ENCODE peak calls at places on chromosomes 2 and 18, in five cellular contexts. One of them, this sample, is unnamed. For H3K36me3 and H3K4me1, the result is how much of the 10 kb centered on the place peaks cover.

GRCh38 chr2:71604709-71605085 is 151.3 kb downstream of the DYSF start:
- DNase-seq in aorta: peak
- DNase-seq in tibial nerve: no peak
- DNase-seq in SJCRH30: no peak
- DNase-seq in SK-N-SH: no peak
- DNase-seq in this sample: no peak

GRCh38 chr2:177799531-177799930 is 273.0 kb downstream of the PDE11A start:
- DNase-seq in aorta: no peak
- DNase-seq in SK-N-SH: peak
- DNase-seq in tibial nerve: peak
- DNase-seq in SJCRH30: peak
- DNase-seq in this sample: peak

GRCh38 chr2:79530443-79530842 is 17.6 kb downstream of the CTNNA2 start:
- DNase-seq in tibial nerve: no peak
- DNase-seq in SJCRH30: no peak
- DNase-seq in SK-N-SH: no peak
- DNase-seq in aorta: no peak
- DNase-seq in this sample: no peak

GRCh38 chr2:213188971-213189899 is 37.8 kb upstream of the IKZF2 start:
- DNase-seq in tibial nerve: no peak
- DNase-seq in aorta: no peak
- DNase-seq in SK-N-SH: peak
- DNase-seq in SJCRH30: peak
- DNase-seq in this sample: peak

GRCh38 chr18:62101236-62101635 is 85.6 kb downstream of the PIGN start:
- DNase-seq in SK-N-SH: no peak
- DNase-seq in SJCRH30: no peak
- DNase-seq in tibial nerve: no peak
- DNase-seq in aorta: no peak
- DNase-seq in this sample: no peak

GRCh38 chr2:10658041-10658913 is 31.5 kb downstream of the NOL10 start:
- DNase-seq in SK-N-SH: no peak
- DNase-seq in SJCRH30: peak
- DNase-seq in tibial nerve: no peak
- DNase-seq in aorta: no peak
- DNase-seq in this sample: no peak

GRCh38 chr2:238897911-238898311 is 50.0 kb downstream of the TWIST2 start:
- DNase-seq in SJCRH30: no peak
- DNase-seq in SK-N-SH: no peak
- DNase-seq in tibial nerve: no peak
- DNase-seq in aorta: no peak
- DNase-seq in this sample: no peak

GRCh38 chr2:240213226-240213475 is 72.7 kb upstream of the OTOS start:
- DNase-seq in aorta: no peak
- DNase-seq in SK-N-SH: no peak
- DNase-seq in SJCRH30: no peak
- DNase-seq in tibial nerve: no peak
- DNase-seq in this sample: no peak

GRCh38 chr2:197997083-197997541 is 192.7 kb downstream of the PLCL1 start:
- DNase-seq in SK-N-SH: no peak
- DNase-seq in tibial nerve: no peak
- DNase-seq in aorta: no peak
- DNase-seq in SJCRH30: no peak
- DNase-seq in this sample: no peak

GRCh38 chr2:69043736-69044400 is 30.9 kb downstream of the ANTXR1 start:
- DNase-seq in tibial nerve: no peak
- DNase-seq in SK-N-SH: no peak
- DNase-seq in aorta: no peak
- DNase-seq in SJCRH30: no peak
- DNase-seq in this sample: no peak

GRCh38 chr2:158923180-158923594 is 45.3 kb upstream of the TANC1 start:
- DNase-seq in tibial nerve: no peak
- DNase-seq in SK-N-SH: peak
- DNase-seq in aorta: no peak
- DNase-seq in SJCRH30: peak
- DNase-seq in this sample: no peak

GRCh38 chr18:9905401-9905922 is 8.4 kb upstream of the VAPA start:
- DNase-seq in SK-N-SH: peak
- DNase-seq in aorta: no peak
- DNase-seq in SJCRH30: no peak
- DNase-seq in tibial nerve: no peak
- DNase-seq in this sample: no peak

GRCh38 chr2:158205215-158205614 is 103.5 kb downstream of the UPP2 start:
- DNase-seq in SK-N-SH: no peak
- DNase-seq in SJCRH30: peak
- DNase-seq in aorta: no peak
- DNase-seq in tibial nerve: no peak
- DNase-seq in this sample: no peak

GRCh38 chr2:3001595-3002184 is 375.9 kb downstream of the EIPR1 start:
- DNase-seq in tibial nerve: no peak
- DNase-seq in SK-N-SH: no peak
- DNase-seq in aorta: no peak
- DNase-seq in SJCRH30: peak
- DNase-seq in this sample: no peak

GRCh38 chr2:46555011-46555410 is 75.6 kb downstream of the TMEM247 start:
- DNase-seq in SJCRH30: no peak
- DNase-seq in aorta: no peak
- DNase-seq in SK-N-SH: peak
- DNase-seq in tibial nerve: no peak
- DNase-seq in this sample: peak

GRCh38 chr2:3823748-3824147 is 120.4 kb downstream of the DCDC2C start:
- DNase-seq in SK-N-SH: no peak
- DNase-seq in SJCRH30: no peak
- DNase-seq in tibial nerve: no peak
- DNase-seq in aorta: no peak
- DNase-seq in this sample: no peak

GRCh38 chr2:218456849-218457248 is 37.9 kb downstream of the VIL1 start:
- DNase-seq in aorta: no peak
- DNase-seq in tibial nerve: no peak
- DNase-seq in SK-N-SH: no peak
- DNase-seq in SJCRH30: no peak
- DNase-seq in this sample: no peak

GRCh38 chr2:32745191-32745590 is 117.3 kb downstream of the TTC27 start:
- DNase-seq in SK-N-SH: no peak
- DNase-seq in SJCRH30: no peak
- DNase-seq in tibial nerve: no peak
- DNase-seq in aorta: no peak
- DNase-seq in this sample: no peak

GRCh38 chr2:124898827-124899226 is 873.7 kb downstream of the CNTNAP5 start:
- DNase-seq in SJCRH30: no peak
- DNase-seq in aorta: no peak
- DNase-seq in tibial nerve: no peak
- DNase-seq in SK-N-SH: no peak
- DNase-seq in this sample: no peak

GRCh38 chr2:136141510-136142154 is 23.7 kb upstream of the CXCR4 start:
- DNase-seq in SJCRH30: peak
- DNase-seq in aorta: no peak
- DNase-seq in SK-N-SH: peak
- DNase-seq in tibial nerve: no peak
- DNase-seq in this sample: no peak

GRCh38 chr2:203808041-203808750 is 59.4 kb upstream of the CTLA4 start:
- DNase-seq in aorta: no peak
- DNase-seq in SJCRH30: peak
- DNase-seq in tibial nerve: no peak
- DNase-seq in SK-N-SH: no peak
- DNase-seq in this sample: no peak

GRCh38 chr2:14654733-14655346 is 22.3 kb downstream of the LRATD1 start:
- DNase-seq in tibial nerve: no peak
- DNase-seq in SJCRH30: no peak
- DNase-seq in aorta: no peak
- DNase-seq in SK-N-SH: no peak
- DNase-seq in this sample: no peak

GRCh38 chr2:43086451-43087221 is 139.8 kb downstream of the ZFP36L2 start:
- DNase-seq in SK-N-SH: no peak
- DNase-seq in aorta: peak
- DNase-seq in SJCRH30: peak
- DNase-seq in tibial nerve: peak
- DNase-seq in this sample: peak

GRCh38 chr2:128714861-128715312 is 396.2 kb upstream of the HS6ST1 start:
- DNase-seq in SJCRH30: no peak
- DNase-seq in SK-N-SH: no peak
- DNase-seq in tibial nerve: no peak
- DNase-seq in aorta: no peak
- DNase-seq in this sample: no peak

GRCh38 chr2:121309801-121310200 is 24.8 kb upstream of the TFCP2L1 start:
- DNase-seq in SJCRH30: no peak
- DNase-seq in tibial nerve: no peak
- DNase-seq in aorta: no peak
- DNase-seq in SK-N-SH: peak
- DNase-seq in this sample: no peak

GRCh38 chr2:26203091-26203490 is 30.2 kb downstream of the GAREM2 start:
- DNase-seq in SK-N-SH: no peak
- DNase-seq in SJCRH30: no peak
- DNase-seq in aorta: no peak
- DNase-seq in tibial nerve: no peak
- DNase-seq in this sample: no peak
- H3K36me3 ChIP-seq in SK-N-SH: half or more
- H3K36me3 ChIP-seq in SJCRH30: under half
- H3K36me3 ChIP-seq in aorta: under half
- H3K36me3 ChIP-seq in tibial nerve: under half
- H3K36me3 ChIP-seq in this sample: half or more

DNA sequence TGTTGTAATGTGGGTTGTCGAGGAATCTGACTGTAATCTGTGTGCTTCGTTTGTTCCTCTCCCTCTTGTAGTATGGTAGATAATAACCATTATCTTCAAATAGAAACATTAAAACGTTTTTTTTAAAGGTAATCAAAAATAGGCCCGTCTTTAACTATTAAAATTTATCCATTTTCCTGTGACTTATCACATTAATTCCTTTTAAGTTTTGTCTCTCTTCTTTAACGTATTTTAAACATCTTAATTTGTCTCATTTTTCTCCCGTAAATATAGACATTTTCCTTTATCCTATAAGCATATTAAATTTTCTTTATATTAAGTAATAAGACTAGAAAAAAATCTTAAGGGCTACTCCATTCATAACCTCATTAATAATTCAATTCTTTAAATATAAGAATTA is 41.3 kb downstream of the EIF2AK3 start:
- DNase-seq in SK-N-SH: no peak
- DNase-seq in tibial nerve: no peak
- DNase-seq in SJCRH30: no peak
- DNase-seq in aorta: no peak
- DNase-seq in this sample: no peak
- H3K4me1 ChIP-seq in SK-N-SH: under half
- H3K4me1 ChIP-seq in tibial nerve: under half
- H3K4me1 ChIP-seq in SJCRH30: under half
- H3K4me1 ChIP-seq in aorta: under half
- H3K4me1 ChIP-seq in this sample: under half

GRCh38 chr2:110667061-110667460 is 10.8 kb downstream of the BUB1 start:
- DNase-seq in aorta: no peak
- DNase-seq in tibial nerve: no peak
- DNase-seq in SJCRH30: no peak
- DNase-seq in SK-N-SH: no peak
- DNase-seq in this sample: no peak
- H3K36me3 ChIP-seq in aorta: under half
- H3K36me3 ChIP-seq in tibial nerve: under half
- H3K36me3 ChIP-seq in SJCRH30: half or more
- H3K36me3 ChIP-seq in SK-N-SH: under half
- H3K36me3 ChIP-seq in this sample: half or more

GRCh38 chr2:1251520-1251919 is 161.7 kb upstream of the TPO start:
- DNase-seq in SJCRH30: no peak
- DNase-seq in SK-N-SH: no peak
- DNase-seq in tibial nerve: no peak
- DNase-seq in aorta: no peak
- DNase-seq in this sample: no peak
- H3K4me1 ChIP-seq in SJCRH30: under half
- H3K4me1 ChIP-seq in SK-N-SH: under half
- H3K4me1 ChIP-seq in tibial nerve: under half
- H3K4me1 ChIP-seq in aorta: under half
- H3K4me1 ChIP-seq in this sample: under half

GRCh38 chr2:112534826-112535225 is 7.4 kb upstream of the POLR1B start:
- DNase-seq in SK-N-SH: no peak
- DNase-seq in aorta: no peak
- DNase-seq in tibial nerve: no peak
- DNase-seq in SJCRH30: no peak
- DNase-seq in this sample: no peak

GRCh38 chr2:112529751-112530150 is 12.5 kb upstream of the POLR1B start:
- DNase-seq in SJCRH30: no peak
- DNase-seq in aorta: no peak
- DNase-seq in tibial nerve: no peak
- DNase-seq in SK-N-SH: no peak
- DNase-seq in this sample: no peak

DNA sequence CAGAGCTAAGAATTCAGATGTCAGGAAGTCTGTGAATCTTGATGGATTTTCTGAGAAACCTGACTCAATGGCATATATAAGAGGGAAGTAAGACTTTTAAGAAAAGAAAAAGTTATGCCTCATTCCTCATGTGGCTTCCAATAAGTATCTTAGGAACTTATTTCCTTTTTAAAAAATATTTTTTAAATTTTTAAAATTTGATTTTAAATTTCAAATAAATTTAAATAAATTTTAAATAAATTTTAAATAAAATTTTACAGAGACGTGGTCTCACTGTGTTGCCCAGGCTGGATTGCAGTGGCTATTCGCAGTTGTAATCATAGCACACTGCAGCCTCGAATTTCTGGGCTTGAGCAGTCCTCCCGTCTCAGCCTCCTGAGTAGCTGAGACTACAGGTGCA is 11.5 kb upstream of the POLR1B start:
- DNase-seq in SK-N-SH: no peak
- DNase-seq in tibial nerve: no peak
- DNase-seq in aorta: no peak
- DNase-seq in SJCRH30: no peak
- DNase-seq in this sample: no peak
- H3K36me3 ChIP-seq in SK-N-SH: under half
- H3K36me3 ChIP-seq in tibial nerve: under half
- H3K36me3 ChIP-seq in aorta: under half
- H3K36me3 ChIP-seq in SJCRH30: under half
- H3K36me3 ChIP-seq in this sample: under half

GRCh38 chr18:13544953-13545352 is 181.4 kb downstream of the FAM210A start:
- DNase-seq in SJCRH30: no peak
- DNase-seq in SK-N-SH: no peak
- DNase-seq in aorta: no peak
- DNase-seq in tibial nerve: no peak
- DNase-seq in this sample: no peak
- H3K4me1 ChIP-seq in SJCRH30: under half
- H3K4me1 ChIP-seq in SK-N-SH: under half
- H3K4me1 ChIP-seq in aorta: under half
- H3K4me1 ChIP-seq in tibial nerve: under half
- H3K4me1 ChIP-seq in this sample: under half